ENCODE peak calls at places on chromosomes 12 and 14, in eight cellular contexts. D is adrenal gland, H is LNCaP clone FGC, Q is heart left ventricle, L is sigmoid colon, O is dorsolateral prefrontal cortex, S is endothelial cell of umbilical vein, R is AG04449. M is an unnamed sample.

GRCh38 chr14:52918486-52918885 is 32.4 kb downstream of the FERMT2 start:
- DNase-seq in L (no peak), R (no peak), Q (no peak), O (no peak), D (peak; percentile 5), S (peak; percentile 95), H (no peak), M (peak; percentile 83)

GRCh38 chr14:66070542-66071319 is 415.4 kb upstream of the CCDC196 start:
- DNase-seq in R (no peak), H (no peak), L (no peak), O (peak; percentile 17), D (peak; percentile 38), Q (peak; percentile 18), S (peak; percentile 39), M (peak; percentile 29)

GRCh38 chr12:106739318-106739717 is 35.2 kb upstream of the RIC8B start:
- DNase-seq in Q (no peak), O (no peak), S (peak; percentile 39), L (no peak), R (no peak), H (peak; percentile 67), D (no peak), M (no peak)

GRCh38 chr12:104121001-104121400 is 17.0 kb downstream of the NFYB start:
- DNase-seq in L (no peak), R (no peak), O (no peak), H (no peak), Q (no peak), D (no peak), S (peak; percentile 41), M (no peak)

GRCh38 chr14:102046337-102047278 is 40.2 kb downstream of the HSP90AA1 start:
- DNase-seq in H (peak; percentile 72), O (peak; percentile 80), S (peak; percentile 15), D (peak; percentile 96), Q (peak; percentile 86), L (peak; percentile 93), R (no peak), M (no peak)

GRCh38 chr12:25708661-25709060 is 155.6 kb upstream of the LMNTD1 start:
- DNase-seq in D (no peak), O (no peak), L (no peak), Q (no peak), R (no peak), H (no peak), S (no peak), M (no peak)

GRCh38 chr14:55188686-55189295 is 2.6 kb downstream of the DLGAP5 start:
- DNase-seq in L (no peak), R (no peak), H (no peak), S (peak; percentile 56), O (no peak), Q (no peak), D (no peak), M (no peak)

GRCh38 chr12:123056053-123056452 is 75.6 kb downstream of the ARL6IP4 start:
- DNase-seq in L (no peak), O (no peak), R (no peak), H (no peak), Q (no peak), S (no peak), D (peak; percentile 89), M (no peak)

GRCh38 chr12:47304161-47304560 is 224.4 kb upstream of the AMIGO2 start:
- DNase-seq in L (no peak), O (no peak), R (no peak), D (no peak), Q (no peak), H (no peak), S (no peak), M (no peak)

GRCh38 chr12:46585854-46586621 is 213.5 kb upstream of the SLC38A2 start:
- DNase-seq in H (no peak), S (peak; percentile 72), L (no peak), O (no peak), D (no peak), Q (no peak), R (no peak), M (peak; percentile 59)

GRCh38 chr12:16612647-16613046 is 6.7 kb upstream of the LMO3 start:
- DNase-seq in O (no peak), R (no peak), Q (no peak), H (no peak), L (no peak), S (no peak), D (no peak), M (no peak)

GRCh38 chr12:75209782-75210138 is at the start of gene KCNC2:
- DNase-seq in H (no peak), L (no peak), S (no peak), O (no peak), D (no peak), Q (no peak), R (no peak), M (no peak)

GRCh38 chr14:36797634-36798033 is 136.0 kb downstream of the PAX9 start:
- DNase-seq in S (no peak), O (no peak), D (no peak), L (no peak), H (peak; percentile 61), R (no peak), Q (no peak), M (no peak)

GRCh38 chr14:94161087-94161486 is 13.0 kb upstream of the PPP4R4 start:
- DNase-seq in L (no peak), Q (no peak), R (no peak), H (no peak), D (no peak), O (no peak), S (no peak), M (no peak)

GRCh38 chr14:28142400-28143015 is 624.1 kb upstream of the FOXG1 start:
- DNase-seq in D (no peak), L (no peak), Q (no peak), H (no peak), O (peak; percentile 29), R (no peak), S (no peak), M (peak; percentile 2)

GRCh38 chr14:50762001-50762930 is 68.7 kb downstream of the NIN start:
- DNase-seq in H (no peak), Q (no peak), D (no peak), O (peak; percentile 60), S (no peak), L (no peak), R (peak; percentile 64), M (no peak)

GRCh38 chr12:113135178-113136127 is at the start of gene RASAL1:
- DNase-seq in S (no peak), L (no peak), R (no peak), D (peak; percentile 72), H (no peak), Q (no peak), O (peak; percentile 51), M (peak; percentile 69)

GRCh38 chr12:49094966-49095365 is 365 bp upstream of the DHH start:
- DNase-seq in O (no peak), D (no peak), R (no peak), Q (no peak), H (no peak), L (no peak), S (no peak), M (no peak)
- H3K4me3 ChIP-seq in O (no peak overlapping the region), D (no peak overlapping the region), R (no peak overlapping the region), Q (no peak overlapping the region), H (no peak overlapping the region), L (no peak overlapping the region), S (no peak overlapping the region), M (no peak overlapping the region)

DNA sequence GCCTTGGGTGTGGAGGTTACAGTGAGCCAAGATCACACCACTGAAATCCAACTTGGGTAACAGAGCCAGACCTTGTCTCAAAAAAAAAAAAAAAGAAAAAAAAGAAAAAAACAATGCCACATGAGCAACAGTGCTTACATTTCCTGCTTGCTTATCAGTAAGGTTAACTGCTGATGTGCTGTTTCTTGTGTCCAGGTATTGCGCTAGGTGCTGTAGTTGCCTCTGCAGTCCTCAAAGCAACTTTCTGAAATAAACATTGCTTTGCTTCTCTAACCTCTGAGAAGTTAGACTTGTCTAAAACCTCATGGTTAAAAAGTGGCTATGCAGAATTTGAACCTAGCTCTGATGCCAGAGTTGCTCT is 24.7 kb downstream of the RNF34 start:
- DNase-seq in D (no peak), Q (no peak), H (no peak), R (no peak), S (no peak), L (no peak), O (no peak), M (no peak)
- H3K4me3 ChIP-seq in D (no peak overlapping the region), Q (no peak overlapping the region), H (no peak overlapping the region), R (no peak overlapping the region), S (no peak overlapping the region), L (no peak overlapping the region), O (no peak overlapping the region), M (no peak overlapping the region)

GRCh38 chr12:93468008-93468371 is 676 bp downstream of the MRPL42 start:
- DNase-seq in R (no peak), D (no peak), H (no peak), L (no peak), S (no peak), Q (no peak), O (no peak), M (no peak)

GRCh38 chr12:93467351-93468007 is at the start of gene MRPL42:
- DNase-seq in Q (peak; percentile 89), D (peak; percentile 91), S (peak; percentile 91), R (peak; percentile 34), O (peak; percentile 87), H (peak; percentile 75), L (peak; percentile 93), M (peak; percentile 89)

GRCh38 chr12:93469386-93469785 is 2.1 kb downstream of the MRPL42 start:
- DNase-seq in Q (no peak), R (no peak), D (no peak), S (no peak), L (no peak), O (no peak), H (no peak), M (no peak)

GRCh38 chr12:93461503-93461902 is 5.8 kb upstream of the MRPL42 start:
- DNase-seq in Q (no peak), D (no peak), R (no peak), S (no peak), H (no peak), O (no peak), L (no peak), M (no peak)

GRCh38 chr12:93466625-93467350 is 526 bp upstream of the MRPL42 start:
- DNase-seq in D (no peak), L (no peak), O (no peak), R (no peak), Q (no peak), S (no peak), H (no peak), M (no peak)
- H3K4me3 ChIP-seq in D (no peak overlapping the region), L (peak overlapping the region; percentile 55), O (peak overlapping the region; percentile 94), R (no peak overlapping the region), Q (peak overlapping the region; percentile 87), S (no peak overlapping the region), H (peak overlapping the region; percentile 70), M (peak overlapping the region; percentile 94)

DNA sequence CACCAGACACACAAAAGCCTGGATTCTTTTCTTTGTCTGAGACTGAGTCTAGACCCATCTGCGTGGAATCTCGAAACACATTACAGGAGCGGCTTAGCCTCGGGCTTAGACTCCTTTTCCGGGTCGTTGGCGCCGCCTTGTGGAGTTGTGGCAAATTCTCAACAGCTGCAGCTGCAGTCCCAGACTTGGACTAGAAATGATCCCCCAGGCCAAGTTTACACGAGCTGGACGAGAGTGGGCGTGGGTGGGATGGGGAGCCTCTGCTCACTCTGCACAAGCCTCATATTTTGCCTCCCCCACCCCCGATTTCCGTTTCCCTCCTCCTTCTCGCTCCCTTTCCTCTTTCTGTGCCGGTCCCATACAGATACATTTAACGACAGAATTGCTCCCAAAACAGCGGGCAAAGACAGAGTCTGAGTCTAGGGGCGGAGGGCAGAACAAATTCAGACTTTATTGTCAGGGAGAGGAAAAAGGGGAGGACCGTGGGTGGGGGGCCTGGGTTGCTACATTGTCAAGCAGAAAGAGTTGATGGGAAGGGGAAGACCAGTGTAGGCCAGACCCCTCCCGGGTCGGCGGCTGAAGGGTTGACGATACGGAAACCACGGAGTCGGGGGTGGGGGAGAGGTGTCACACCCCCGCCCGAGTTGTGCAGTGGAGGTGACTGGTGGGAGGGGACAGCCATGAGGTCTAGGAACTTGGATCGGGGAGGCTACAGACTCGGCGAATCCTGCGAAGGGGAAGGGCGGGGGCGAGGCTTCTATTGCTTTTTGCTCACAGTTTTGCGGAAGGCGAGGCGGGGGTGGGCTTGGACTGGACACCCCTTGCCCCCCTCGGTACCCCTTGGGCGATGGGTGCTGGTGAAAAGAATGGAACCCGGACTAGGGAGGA is 4.7 kb upstream of the GPR84 start:
- DNase-seq in O (peak; percentile 90), R (peak; percentile 34), L (peak; percentile 95), S (peak; percentile 85), D (peak; percentile 92), H (no peak), Q (peak; percentile 90), M (peak; percentile 84)
- H3K4me3 ChIP-seq in O (no peak overlapping the region), R (no peak overlapping the region), L (peak overlapping the region; percentile 42), S (peak overlapping the region; percentile 23), D (no peak overlapping the region), H (no peak overlapping the region), Q (peak overlapping the region; percentile 51), M (peak overlapping the region; percentile 32)

M was measured in Jurkat, Clone E6-1.